ENCODE peak calls at places on chromosomes 7 and 10, in four cellular contexts. I is EL; L is stimulated activated CD4-positive, alpha-beta T cell treated with anti-CD3 and anti-CD28 coated beads, Interleukin-12 subunit alpha, Interleukin-12 subunit beta, amount 100 ng/mL, for 48 hours; K is H9. Z is an unnamed sample.
A peak's percentile ranks its signal among the peaks of the same experiment; 100 is the strongest.

GRCh38 chr7:44162179-44162578 is 21.0 kb upstream of the MYL7 start:
- DNase-seq in L (no peak), I (peak; percentile 18), K (no peak), Z (no peak)

GRCh38 chr10:102102421-102102820 is 17.7 kb downstream of the LDB1 start:
- DNase-seq in I (peak; percentile 34), L (no peak), K (no peak), Z (no peak)

GRCh38 chr7:134669845-134670373 is 23.3 kb downstream of the BPGM start:
- DNase-seq in L (peak; percentile 59), I (peak; percentile 90), K (no peak), Z (no peak)

GRCh38 chr10:729213-729612 is 39.7 kb upstream of the DIP2C start:
- DNase-seq in K (no peak), L (no peak), I (no peak), Z (no peak)

GRCh38 chr10:32189400-32190084 is 133.3 kb upstream of the KIF5B start:
- DNase-seq in I (peak; percentile 45), K (no peak), L (no peak), Z (peak; percentile 9)

GRCh38 chr7:125241548-125241947 is 311.9 kb upstream of the POT1 start:
- DNase-seq in I (no peak), L (no peak), K (no peak), Z (no peak)

GRCh38 chr10:104406715-104407517 is 53.3 kb downstream of the CFAP58 start:
- DNase-seq in L (no peak), K (no peak), I (peak; percentile 59), Z (peak; percentile 27)

GRCh38 chr7:95322874-95323273 is 1.5 kb downstream of the PON1 start:
- DNase-seq in I (peak; percentile 33), K (no peak), L (no peak), Z (no peak)

GRCh38 chr10:118913825-118914224 is 115.7 kb upstream of the NANOS1 start:
- DNase-seq in L (no peak), K (no peak), I (no peak), Z (no peak)

GRCh38 chr10:62653254-62653653 is 151.3 kb upstream of the ADO start:
- DNase-seq in K (no peak), I (no peak), L (no peak), Z (no peak)

GRCh38 chr7:78924581-78924980 is 528.9 kb downstream of the MAGI2 start:
- DNase-seq in I (peak; percentile 38), L (no peak), K (no peak), Z (peak; percentile 12)

GRCh38 chr7:85021090-85021704 is 165.7 kb downstream of the SEMA3D start:
- DNase-seq in K (no peak), I (peak; percentile 12), L (no peak), Z (no peak)

GRCh38 chr7:73308074-73308664 is 457 bp downstream of the NSUN5 start:
- DNase-seq in L (no peak), I (no peak), K (no peak), Z (no peak)

GRCh38 chr7:51062222-51062987 is 254.2 kb downstream of the COBL start:
- DNase-seq in I (no peak), L (no peak), K (no peak), Z (no peak)

GRCh38 chr10:129224065-129224464 is 243.0 kb upstream of the MGMT start:
- DNase-seq in I (no peak), K (no peak), L (no peak), Z (no peak)

GRCh38 chr7:38034062-38034907 is 113.8 kb downstream of the EPDR1 start:
- DNase-seq in K (no peak), I (no peak), L (no peak), Z (no peak)

GRCh38 chr10:8331896-8332729 is 277.6 kb downstream of the GATA3 start:
- DNase-seq in I (peak; percentile 23), L (peak; percentile 56), K (peak; percentile 46), Z (peak; percentile 53)

GRCh38 chr7:16210171-16210570 is 211.2 kb downstream of the CRPPA start:
- DNase-seq in L (no peak), I (no peak), K (no peak), Z (no peak)

GRCh38 chr10:30527623-30528426 is 93.8 kb downstream of the MAP3K8 start:
- DNase-seq in K (no peak), L (no peak), I (no peak), Z (no peak)

GRCh38 chr10:113362645-113363091 is 190.2 kb upstream of the HABP2 start:
- DNase-seq in L (no peak), I (peak; percentile 73), K (no peak), Z (peak; percentile 51)

GRCh38 chr7:63925626-63926460 is 72.8 kb upstream of the ZNF722 start:
- DNase-seq in K (no peak), L (peak; percentile 79), I (no peak), Z (no peak)

GRCh38 chr7:29005829-29006228 is 47.7 kb upstream of the TRIL start:
- DNase-seq in K (no peak), L (no peak), I (peak; percentile 18), Z (no peak)

GRCh38 chr10:17060289-17060688 is 69.3 kb downstream of the CUBN start:
- DNase-seq in L (no peak), K (no peak), I (no peak), Z (no peak)

GRCh38 chr10:107915277-107915634 is 750.8 kb upstream of the SORCS1 start:
- DNase-seq in L (no peak), K (no peak), I (no peak), Z (no peak)

GRCh38 chr7:74216361-74216761 is 6.6 kb downstream of the LAT2 start:
- DNase-seq in K (no peak), I (no peak), L (no peak), Z (no peak)

Z was measured in HEK293T.